ENCODE peak calls at places on chromosomes 12 and 14, in seven cellular contexts. N is LHCN-M2, D is NCI-H524, H is dermis blood vessel endothelial cell, S is T1000, J is AG08396, G is AG10803. Q is an unnamed sample.

GRCh38 chr12:78853231-78853630 is 11.3 kb upstream of the SYT1 start:
- DNase-seq in N (no peak), D (no peak), H (no peak), S (no peak), J (no peak), G (no peak), Q (no peak)

GRCh38 chr12:132325733-132326130 is 3.7 kb downstream of the GALNT9 start:
- DNase-seq in N (no peak), D (no peak), H (no peak), S (no peak), J (no peak), G (no peak), Q (no peak)

GRCh38 chr14:85437143-85437542 is 92.8 kb upstream of the FLRT2 start:
- DNase-seq in N (peak), D (no peak), H (peak), S (no peak), J (no peak), G (peak), Q (peak)

GRCh38 chr12:121992059-121992879 is 29.4 kb upstream of the BCL7A start:
- DNase-seq in N (peak), D (no peak), H (peak), S (peak), J (peak), G (peak), Q (peak)

GRCh38 chr14:37172024-37172869 is at the start of gene SLC25A21:
- DNase-seq in N (peak), D (peak), H (peak), S (peak), J (peak), G (peak), Q (peak)

GRCh38 chr12:122064034-122064777 is 14.3 kb upstream of the MLXIP start:
- DNase-seq in N (peak), D (peak), H (peak), S (no peak), J (peak), G (peak), Q (peak)

GRCh38 chr14:52189330-52189729 is 78.2 kb upstream of the PTGDR start:
- DNase-seq in N (no peak), D (no peak), H (no peak), S (no peak), J (no peak), G (no peak), Q (no peak)

GRCh38 chr14:32703246-32703645 is 235.4 kb upstream of the NPAS3 start:
- DNase-seq in N (no peak), D (no peak), H (peak), S (no peak), J (no peak), G (peak), Q (peak)

GRCh38 chr12:5173511-5174011 is 129.9 kb downstream of the KCNA5 start:
- DNase-seq in N (peak), D (no peak), H (no peak), S (no peak), J (no peak), G (peak), Q (peak)

GRCh38 chr12:116404913-116405611 is 127.6 kb upstream of the MED13L start:
- DNase-seq in N (no peak), D (no peak), H (no peak), S (no peak), J (no peak), G (no peak), Q (no peak)

GRCh38 chr12:108468149-108468968 is 46.7 kb upstream of the FICD start:
- DNase-seq in N (peak), D (no peak), H (peak), S (no peak), J (peak), G (peak), Q (peak)

GRCh38 chr14:93538411-93538810 is 107.7 kb downstream of the UNC79 start:
- DNase-seq in N (no peak), D (no peak), H (peak), S (no peak), J (no peak), G (peak), Q (no peak)

GRCh38 chr12:121009744-121010143 is 6.5 kb downstream of the C12orf43 start:
- DNase-seq in N (no peak), D (peak), H (peak), S (no peak), J (peak), G (peak), Q (peak)

GRCh38 chr14:23162800-23163199 is 20.7 kb downstream of the SLC7A8 start:
- DNase-seq in N (no peak), D (no peak), H (no peak), S (no peak), J (no peak), G (no peak), Q (no peak)

GRCh38 chr14:65461730-65462129 is 49.2 kb downstream of the FUT8 start:
- DNase-seq in N (peak), D (peak), H (peak), S (no peak), J (no peak), G (peak), Q (no peak)

GRCh38 chr14:91509083-91509877 is 830 bp downstream of the PPP4R3A start:
- DNase-seq in N (no peak), D (peak), H (peak), S (no peak), J (peak), G (peak), Q (peak)

GRCh38 chr12:55142896-55143870 is 17.0 kb downstream of the OR9K2 start:
- DNase-seq in N (peak), D (peak), H (peak), S (no peak), J (peak), G (peak), Q (peak)

GRCh38 chr14:22979748-22980392 is 2.5 kb downstream of the AJUBA start:
- DNase-seq in N (peak), D (no peak), H (peak), S (no peak), J (no peak), G (no peak), Q (no peak)

GRCh38 chr12:67943295-67943892 is 45.9 kb upstream of the IFNG-AS1 start:
- DNase-seq in N (peak), D (peak), H (peak), S (peak), J (peak), G (peak), Q (peak)